ENCODE peak calls at places on chromosomes 16 and 17, in nine cellular contexts. H is NCI-H1048, K is SJSA1, D is hippocampal formation, L is EL, N is AG04450, W is IMR-90, O is GM13977, P is amniotic stem cell. E is an unnamed sample.

GRCh38 chr16:4682616-4683254 is 10.6 kb upstream of the NUDT16L1 start:
- DNase-seq in H (no peak), K (no peak), D (no peak), L (no peak), N (no peak), W (peak), O (no peak), P (no peak), E (no peak)

GRCh38 chr17:18928726-18929125 is 23.2 kb upstream of the SLC5A10 start:
- DNase-seq in H (no peak), K (no peak), D (no peak), L (no peak), N (no peak), W (no peak), O (no peak), P (no peak), E (peak)

GRCh38 chr17:17696871-17697633 is 15.8 kb downstream of the RAI1 start:
- DNase-seq in H (no peak), K (no peak), D (no peak), L (no peak), N (no peak), W (no peak), O (no peak), P (no peak), E (no peak)

GRCh38 chr17:38459556-38459955 is 31.3 kb downstream of the ARHGAP23 start:
- DNase-seq in H (no peak), K (no peak), D (no peak), L (no peak), N (no peak), W (no peak), O (no peak), P (no peak), E (no peak)

GRCh38 chr16:962901-963814 is 7.6 kb downstream of the LMF1 start:
- DNase-seq in H (no peak), K (no peak), D (no peak), L (no peak), N (no peak), W (no peak), O (no peak), P (no peak), E (no peak)

GRCh38 chr16:25966172-25967097 is 274.7 kb downstream of the HS3ST4 start:
- DNase-seq in H (no peak), K (no peak), D (no peak), L (no peak), N (no peak), W (no peak), O (peak), P (no peak), E (no peak)

GRCh38 chr16:84041881-84042280 is 714 bp downstream of the SLC38A8 start:
- DNase-seq in H (no peak), K (no peak), D (no peak), L (no peak), N (no peak), W (no peak), O (no peak), P (no peak), E (no peak)

GRCh38 chr17:73643012-73643845 is 1.0 kb downstream of the SDK2 start:
- DNase-seq in H (no peak), K (no peak), D (no peak), L (no peak), N (no peak), W (no peak), O (peak), P (no peak), E (no peak)

GRCh38 chr16:51864575-51864974 is 682.4 kb downstream of the TOX3 start:
- DNase-seq in H (no peak), K (no peak), D (no peak), L (no peak), N (no peak), W (no peak), O (no peak), P (no peak), E (no peak)

GRCh38 chr17:38327936-38328335 is 15.8 kb downstream of the GPR179 start:
- DNase-seq in H (no peak), K (no peak), D (no peak), L (no peak), N (no peak), W (no peak), O (no peak), P (no peak), E (no peak)

GRCh38 chr16:70468776-70469525 is 14.6 kb downstream of the FCSK start:
- DNase-seq in H (no peak), K (peak), D (no peak), L (no peak), N (no peak), W (no peak), O (no peak), P (no peak), E (no peak)

GRCh38 chr17:73228748-73229236 is 32.9 kb downstream of the CPSF4L start:
- DNase-seq in H (no peak), K (peak), D (peak), L (peak), N (peak), W (peak), O (peak), P (peak), E (no peak)

GRCh38 chr17:79800325-79801155 is 3.7 kb upstream of the CBX8 start:
- DNase-seq in H (no peak), K (no peak), D (no peak), L (peak), N (no peak), W (peak), O (peak), P (no peak), E (peak)

GRCh38 chr17:40063034-40063765 is 435 bp downstream of the THRA start:
- DNase-seq in H (no peak), K (no peak), D (no peak), L (no peak), N (no peak), W (no peak), O (peak), P (no peak), E (no peak)

GRCh38 chr16:89202422-89203215 is 2.3 kb upstream of the SLC22A31 start:
- DNase-seq in H (no peak), K (no peak), D (no peak), L (no peak), N (no peak), W (no peak), O (no peak), P (no peak), E (no peak)

GRCh38 chr16:78365376-78365775 is 265.9 kb downstream of the WWOX start:
- DNase-seq in H (no peak), K (no peak), D (no peak), L (no peak), N (no peak), W (no peak), O (no peak), P (no peak), E (no peak)

GRCh38 chr16:88750854-88751253 is 34.2 kb downstream of the PIEZO1 start:
- DNase-seq in H (no peak), K (no peak), D (no peak), L (no peak), N (no peak), W (no peak), O (no peak), P (no peak), E (no peak)

GRCh38 chr17:68197997-68198930 is 49.6 kb upstream of the AMZ2 start:
- DNase-seq in H (no peak), K (no peak), D (no peak), L (no peak), N (no peak), W (no peak), O (peak), P (no peak), E (no peak)

GRCh38 chr17:61201211-61201610 is 198.4 kb upstream of the TBX2 start:
- DNase-seq in H (no peak), K (peak), D (no peak), L (peak), N (peak), W (peak), O (no peak), P (peak), E (no peak)

GRCh38 chr16:28258571-28258970 is 33.8 kb upstream of the SBK1 start:
- DNase-seq in H (no peak), K (no peak), D (no peak), L (no peak), N (no peak), W (peak), O (no peak), P (peak), E (no peak)

GRCh38 chr17:38885728-38886642 is 16.1 kb downstream of the LASP1 start:
- DNase-seq in H (no peak), K (no peak), D (peak), L (no peak), N (no peak), W (peak), O (no peak), P (no peak), E (peak)

GRCh38 chr17:4389079-4389478 is 22.6 kb upstream of the UBE2G1 start:
- DNase-seq in H (no peak), K (no peak), D (no peak), L (no peak), N (no peak), W (no peak), O (no peak), P (no peak), E (no peak)

GRCh38 chr17:82117139-82118090 is 19.4 kb upstream of the FASN start:
- DNase-seq in H (no peak), K (no peak), D (no peak), L (no peak), N (no peak), W (no peak), O (no peak), P (no peak), E (no peak)

GRCh38 chr17:74892974-74893911 is at the start of gene FADS6:
- DNase-seq in H (no peak), K (no peak), D (no peak), L (no peak), N (no peak), W (no peak), O (no peak), P (no peak), E (no peak)

GRCh38 chr16:57844416-57845030 is 42.2 kb upstream of the KIFC3 start:
- DNase-seq in H (no peak), K (no peak), D (no peak), L (no peak), N (no peak), W (no peak), O (no peak), P (no peak), E (no peak)

GRCh38 chr16:27353853-27354252 is 40.1 kb downstream of the IL4R start:
- DNase-seq in H (no peak), K (no peak), D (no peak), L (no peak), N (no peak), W (no peak), O (no peak), P (no peak), E (no peak)

GRCh38 chr17:66793810-66794209 is 41.1 kb upstream of the CACNG5 start:
- DNase-seq in H (no peak), K (no peak), D (no peak), L (no peak), N (no peak), W (no peak), O (no peak), P (no peak), E (no peak)

GRCh38 chr17:81563861-81564586 is 11.9 kb upstream of the FAAP100 start:
- DNase-seq in H (no peak), K (no peak), D (no peak), L (peak), N (no peak), W (peak), O (no peak), P (no peak), E (no peak)

GRCh38 chr16:68436581-68436980 is 11.7 kb downstream of the SMPD3 start:
- DNase-seq in H (no peak), K (no peak), D (no peak), L (no peak), N (no peak), W (no peak), O (no peak), P (no peak), E (no peak)

GRCh38 chr16:72847187-72848044 is 200.5 kb downstream of the ZFHX3 start:
- DNase-seq in H (no peak), K (peak), D (peak), L (peak), N (no peak), W (peak), O (peak), P (no peak), E (peak)

GRCh38 chr16:3509470-3509928 is 8.7 kb downstream of the CLUAP1 start:
- DNase-seq in H (no peak), K (no peak), D (no peak), L (no peak), N (no peak), W (no peak), O (no peak), P (no peak), E (peak)

GRCh38 chr16:48834576-48834975 is 224.6 kb upstream of the N4BP1 start:
- DNase-seq in H (no peak), K (no peak), D (no peak), L (no peak), N (no peak), W (no peak), O (no peak), P (no peak), E (no peak)

GRCh38 chr16:85718153-85718477 is 29.4 kb upstream of the GINS2 start:
- DNase-seq in H (no peak), K (no peak), D (no peak), L (no peak), N (no peak), W (no peak), O (no peak), P (no peak), E (no peak)

GRCh38 chr17:19304209-19304608 is 58.3 kb downstream of the B9D1 start:
- DNase-seq in H (no peak), K (no peak), D (peak), L (peak), N (no peak), W (peak), O (no peak), P (no peak), E (no peak)

E was measured in Jurkat, Clone E6-1.